ENCODE peak calls at places on chromosomes 13 and 19, in eight cellular contexts. X, U, S, N, O, L, J and H are unnamed samples.

GRCh38 chr19:3982701-3983541 is 2.3 kb downstream of the EEF2 start:
- DNase-seq in X (peak), U (no peak), S (peak), N (no peak), O (no peak), L (no peak), J (no peak), H (no peak)

GRCh38 chr13:73025212-73026012 is 33.4 kb upstream of the KLF5 start:
- DNase-seq in X (no peak), U (no peak), S (no peak), N (no peak), O (no peak), L (no peak), J (no peak), H (no peak)

GRCh38 chr19:16066611-16067104 is 9.6 kb upstream of the TPM4 start:
- DNase-seq in X (peak), U (no peak), S (peak), N (no peak), O (no peak), L (no peak), J (no peak), H (no peak)

GRCh38 chr13:102293723-102294122 is 108.1 kb downstream of the FGF14 start:
- DNase-seq in X (no peak), U (no peak), S (no peak), N (no peak), O (no peak), L (no peak), J (no peak), H (no peak)

GRCh38 chr13:110245421-110245899 is 61.5 kb downstream of the COL4A1 start:
- DNase-seq in X (peak), U (no peak), S (peak), N (no peak), O (peak), L (peak), J (no peak), H (no peak)

GRCh38 chr13:89455741-89456140 is 1784.6 kb downstream of the SLITRK5 start:
- DNase-seq in X (peak), U (no peak), S (no peak), N (no peak), O (no peak), L (no peak), J (no peak), H (no peak)

GRCh38 chr19:12932392-12933286 is 872 bp downstream of the FARSA start:
- DNase-seq in X (no peak), U (no peak), S (no peak), N (no peak), O (no peak), L (no peak), J (no peak), H (no peak)

GRCh38 chr13:101829484-101829883 is 377.0 kb downstream of the ITGBL1 start:
- DNase-seq in X (no peak), U (no peak), S (no peak), N (no peak), O (no peak), L (peak), J (no peak), H (no peak)

GRCh38 chr19:4088975-4089374 is 22.3 kb upstream of the ZBTB7A start:
- DNase-seq in X (no peak), U (no peak), S (no peak), N (peak), O (no peak), L (no peak), J (peak), H (no peak)

GRCh38 chr13:30002577-30002976 is 152.2 kb upstream of the UBL3 start:
- DNase-seq in X (peak), U (no peak), S (peak), N (no peak), O (no peak), L (peak), J (no peak), H (no peak)

GRCh38 chr13:91664036-91664435 is 265.6 kb downstream of the GPC5 start:
- DNase-seq in X (no peak), U (no peak), S (no peak), N (no peak), O (no peak), L (no peak), J (no peak), H (no peak)

GRCh38 chr19:2026770-2027169 is 11.3 kb upstream of the BTBD2 start:
- DNase-seq in X (no peak), U (no peak), S (no peak), N (no peak), O (no peak), L (no peak), J (no peak), H (no peak)

GRCh38 chr19:53907193-53907581 is 1.9 kb upstream of the CACNG7 start:
- DNase-seq in X (no peak), U (no peak), S (no peak), N (no peak), O (no peak), L (no peak), J (no peak), H (no peak)

GRCh38 chr19:1746401-1747284 is 6.7 kb upstream of the ONECUT3 start:
- DNase-seq in X (peak), U (no peak), S (no peak), N (no peak), O (no peak), L (no peak), J (no peak), H (no peak)

GRCh38 chr13:30616927-30617314 is 799 bp upstream of the USPL1 start:
- DNase-seq in X (peak), U (peak), S (peak), N (peak), O (no peak), L (peak), J (no peak), H (no peak)

GRCh38 chr13:98930014-98930625 is 47.7 kb downstream of the DOCK9 start:
- DNase-seq in X (peak), U (no peak), S (no peak), N (no peak), O (no peak), L (no peak), J (no peak), H (no peak)

GRCh38 chr19:54875506-54875905 is 1.5 kb downstream of the FCAR start:
- DNase-seq in X (no peak), U (no peak), S (no peak), N (peak), O (no peak), L (no peak), J (no peak), H (no peak)

GRCh38 chr19:47435196-47435595 is 15.9 kb upstream of the MEIS3 start:
- DNase-seq in X (no peak), U (no peak), S (no peak), N (no peak), O (no peak), L (no peak), J (no peak), H (no peak)

GRCh38 chr13:40479196-40479845 is 187.1 kb downstream of the FOXO1 start:
- DNase-seq in X (no peak), U (no peak), S (no peak), N (no peak), O (no peak), L (no peak), J (no peak), H (no peak)

GRCh38 chr13:48783181-48783630 is 129.5 kb downstream of the CYSLTR2 start:
- DNase-seq in X (peak), U (no peak), S (peak), N (peak), O (peak), L (no peak), J (no peak), H (peak)

GRCh38 chr19:35502751-35503150 is 10.7 kb downstream of the DMKN start:
- DNase-seq in X (no peak), U (no peak), S (no peak), N (no peak), O (no peak), L (no peak), J (no peak), H (no peak)

GRCh38 chr13:24381539-24382265 is 72.3 kb downstream of the C1QTNF9 start:
- DNase-seq in X (peak), U (no peak), S (no peak), N (no peak), O (no peak), L (peak), J (no peak), H (no peak)

GRCh38 chr13:19382111-19382510 is 179.2 kb downstream of the TPTE2 start:
- DNase-seq in X (no peak), U (no peak), S (no peak), N (no peak), O (no peak), L (no peak), J (no peak), H (no peak)

GRCh38 chr13:25286308-25286968 is 850 bp downstream of the MTMR6 start:
- DNase-seq in X (peak), U (peak), S (peak), N (peak), O (peak), L (no peak), J (no peak), H (no peak)

GRCh38 chr13:97439196-97439595 is 5.2 kb downstream of the RAP2A start:
- DNase-seq in X (no peak), U (no peak), S (no peak), N (no peak), O (no peak), L (no peak), J (no peak), H (no peak)

GRCh38 chr19:46979770-46980105 is 39.9 kb upstream of the NPAS1 start:
- DNase-seq in X (no peak), U (no peak), S (no peak), N (no peak), O (no peak), L (no peak), J (no peak), H (no peak)